ENCODE peak calls at places on chromosomes 12 and 14, in seven cellular contexts. E is psoas muscle, I is HCT116, S is brain microvascular endothelial cell, A is ovary, L is left ventricle myocardium inferior, Z is upper lobe of right lung. M is an unnamed sample. For H3K27me3, the result is how much of the 10 kb centered on the place peaks cover.

GRCh38 chr12:126397071-126397571 is 1331.9 kb downstream of the AACS start:
- DNase-seq in E (no peak), I (no peak), L (no peak), Z (no peak), S (no peak), A (no peak), M (no peak)

GRCh38 chr14:24057271-24057670 is 5.5 kb downstream of the CARMIL3 start:
- DNase-seq in L (no peak), A (no peak), S (no peak), I (no peak), E (no peak), Z (no peak), M (no peak)

GRCh38 chr14:88682495-88683114 is 110.1 kb downstream of the EML5 start:
- DNase-seq in E (no peak), Z (no peak), S (no peak), L (no peak), A (no peak), I (no peak), M (no peak)

GRCh38 chr12:120167529-120168095 is 26.9 kb downstream of the GCN1 start:
- DNase-seq in E (no peak), Z (no peak), A (no peak), S (no peak), L (no peak), I (no peak), M (no peak)

GRCh38 chr12:116656371-116656770 is 81.5 kb downstream of the SPRING1 start:
- DNase-seq in A (no peak), E (no peak), S (no peak), I (no peak), Z (no peak), L (no peak), M (no peak)

GRCh38 chr14:20789230-20789813 is 8.3 kb downstream of the RNASE6 start:
- DNase-seq in E (no peak), A (no peak), Z (no peak), S (no peak), I (no peak), L (no peak), M (no peak)

GRCh38 chr12:13347241-13348043 is 150.9 kb downstream of the EMP1 start:
- DNase-seq in A (no peak), I (peak), Z (no peak), S (peak), E (no peak), L (no peak), M (no peak)

GRCh38 chr14:59438148-59438766 is 26.9 kb downstream of the GPR135 start:
- DNase-seq in L (no peak), E (no peak), Z (no peak), A (no peak), S (peak), I (no peak), M (no peak)

GRCh38 chr14:105388976-105389375 is 9.4 kb upstream of the TEX22 start:
- DNase-seq in S (no peak), Z (no peak), E (peak), L (no peak), I (no peak), A (peak), M (no peak)

GRCh38 chr12:79689041-79689476 is 1.7 kb downstream of the PAWR start:
- DNase-seq in I (no peak), Z (no peak), S (no peak), E (no peak), A (no peak), L (no peak), M (no peak)

GRCh38 chr12:79374543-79374942 is 316.2 kb downstream of the PAWR start:
- DNase-seq in S (no peak), A (no peak), Z (no peak), L (no peak), I (no peak), E (no peak), M (no peak)

GRCh38 chr12:49972641-49973360 is at the start of gene AQP6:
- DNase-seq in E (no peak), I (no peak), L (no peak), Z (peak), S (no peak), A (no peak), M (no peak)

GRCh38 chr12:131087302-131087818 is 133.7 kb downstream of the ADGRD1 start:
- DNase-seq in I (no peak), E (no peak), Z (peak), L (no peak), A (peak), S (no peak), M (peak)

GRCh38 chr12:1131811-1132224 is 140.8 kb downstream of the ERC1 start:
- DNase-seq in E (no peak), Z (no peak), L (no peak), I (no peak), A (no peak), S (no peak), M (no peak)

GRCh38 chr12:109648446-109648980 is 65.1 kb upstream of the FAM222A start:
- DNase-seq in S (no peak), L (no peak), A (no peak), I (no peak), E (no peak), Z (no peak), M (no peak)
- H3K27me3 ChIP-seq in S (under half), L (under half), A (under half), I (under half), E (under half), Z (under half), M (under half)

DNA sequence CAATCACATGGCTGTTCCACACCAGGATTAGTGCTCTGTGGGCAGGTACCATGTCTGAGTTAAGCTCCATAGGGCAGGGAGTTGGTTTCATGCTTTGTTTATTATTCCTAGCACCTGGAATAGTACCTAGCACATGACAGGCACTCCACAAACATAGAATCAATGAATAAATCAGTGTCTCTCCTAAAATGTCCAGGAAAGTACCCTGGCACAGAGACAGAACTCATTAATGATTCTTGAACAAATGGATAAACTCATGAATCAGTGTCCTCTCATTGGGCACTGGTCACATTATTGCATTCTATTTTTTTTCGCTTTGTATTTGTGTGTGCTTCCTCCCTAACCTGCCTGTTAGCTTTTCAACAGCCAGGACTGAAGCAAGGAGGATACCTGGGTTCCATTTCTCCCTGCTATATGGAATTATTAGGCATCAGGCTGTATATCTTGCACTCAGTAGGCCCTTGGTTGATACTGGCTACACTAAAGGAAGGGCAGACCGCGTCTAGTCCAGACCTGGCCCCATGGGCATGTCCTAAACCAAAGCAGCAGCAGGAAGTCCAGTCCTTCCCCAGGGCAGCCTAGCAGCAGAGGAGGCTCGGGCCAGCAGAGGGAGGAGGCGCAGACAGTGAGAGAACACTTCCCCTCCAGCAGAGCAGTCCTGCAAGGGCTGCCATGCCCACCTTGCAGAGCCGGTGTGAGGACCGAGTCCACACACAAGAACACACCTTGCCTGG is 18.4 kb downstream of the HDAC7 start:
- DNase-seq in Z (no peak), L (peak), S (no peak), I (no peak), A (no peak), E (no peak), M (no peak)
- H3K27ac ChIP-seq in Z (peak), L (peak), S (no peak), I (no peak), A (no peak), E (peak), M (peak)

GRCh38 chr12:45049912-45050318 is 984 bp downstream of the DBX2 start:
- DNase-seq in Z (no peak), L (no peak), S (no peak), I (no peak), E (peak), A (no peak), M (no peak)

GRCh38 chr12:45051490-45052105 is 699 bp upstream of the DBX2 start:
- DNase-seq in L (no peak), Z (no peak), I (no peak), E (no peak), S (no peak), A (no peak), M (no peak)

GRCh38 chr12:45050331-45050750 is 558 bp downstream of the DBX2 start:
- DNase-seq in S (no peak), I (no peak), L (no peak), E (peak), Z (no peak), A (no peak), M (no peak)

DNA sequence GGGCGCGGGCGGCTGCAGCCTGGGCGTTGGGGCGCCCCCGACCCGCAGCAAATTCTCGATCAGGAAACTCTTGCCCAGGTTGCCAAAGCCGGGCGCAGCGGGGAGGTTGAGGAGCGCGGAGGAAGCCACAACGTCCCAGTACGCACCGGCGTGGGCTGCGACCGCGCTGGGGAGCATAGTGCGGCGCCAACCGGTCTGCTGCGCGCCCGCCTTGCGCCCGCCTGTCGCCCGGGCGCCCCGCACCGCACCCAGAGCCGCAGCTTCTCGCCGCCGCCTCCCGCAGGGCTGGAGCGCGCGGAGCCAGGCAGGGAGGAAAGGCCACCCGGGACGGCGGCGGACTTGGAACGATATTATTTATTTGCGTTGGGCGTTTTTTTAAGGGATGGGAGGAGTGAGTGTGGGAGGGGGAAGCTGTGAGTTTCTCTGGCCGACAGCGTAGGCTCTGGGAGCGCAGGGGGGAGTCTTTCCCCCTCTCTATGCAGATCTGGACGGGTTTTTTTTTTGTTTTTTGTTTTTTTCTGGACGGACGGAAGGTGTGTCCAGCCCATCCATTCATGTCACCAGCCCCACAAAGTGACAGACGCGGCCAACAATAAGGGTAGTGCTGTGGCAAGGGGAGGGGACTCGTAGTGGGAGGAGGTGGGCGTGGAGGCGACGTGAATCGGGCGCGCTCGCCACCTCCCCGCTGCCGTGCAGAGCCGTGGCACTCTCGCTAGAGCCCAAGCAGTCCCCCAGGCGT is at the start of gene DBX2:
- DNase-seq in S (no peak), L (no peak), Z (no peak), A (no peak), I (no peak), E (peak), M (no peak)
- H3K4me3 ChIP-seq in S (peak), L (peak), Z (peak), A (no peak), I (no peak), E (peak), M (peak)

DNA sequence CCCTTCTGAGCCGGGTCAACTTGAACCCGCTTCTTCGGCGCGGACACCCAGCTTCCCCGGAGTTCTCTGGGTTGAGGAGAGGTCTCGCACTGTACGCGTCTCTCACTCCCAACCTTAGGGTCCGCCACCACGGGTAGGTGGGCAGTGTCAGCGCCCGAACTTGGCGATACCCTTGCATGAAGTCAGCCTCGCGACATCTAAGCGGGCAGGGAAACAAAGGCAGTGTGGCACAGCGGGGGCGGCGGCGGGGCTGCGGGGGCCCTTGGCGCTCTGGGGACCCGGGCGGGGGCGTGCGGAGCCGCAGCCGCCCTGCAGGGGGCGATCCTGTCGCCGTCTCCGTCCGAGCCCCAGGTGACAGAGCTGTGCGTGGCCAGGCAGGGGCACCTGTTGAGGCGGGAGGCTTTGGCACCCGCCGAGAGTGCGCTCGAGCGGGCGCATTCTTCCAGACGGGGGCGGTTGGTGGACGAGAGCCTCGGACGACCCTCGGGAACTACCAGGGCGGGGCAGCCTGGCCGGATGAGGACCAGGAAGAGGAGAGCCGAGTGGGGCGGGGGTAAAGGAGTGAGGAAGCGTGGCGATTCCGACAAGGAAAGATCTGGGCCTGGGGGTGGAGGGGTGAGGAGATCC is 1.1 kb downstream of the GALNT16 start:
- DNase-seq in Z (no peak), A (no peak), S (no peak), I (no peak), L (peak), E (peak), M (no peak)
- H3K27me3 ChIP-seq in Z (under half), A (under half), S (under half), I (under half), L (under half), E (under half), M (under half)

GRCh38 chr14:70642313-70643235 is 858 bp downstream of the TTC9 start:
- DNase-seq in S (no peak), L (no peak), Z (peak), I (no peak), E (no peak), A (no peak), M (no peak)
- H3K27ac ChIP-seq in S (no peak), L (peak), Z (peak), I (no peak), E (no peak), A (no peak), M (no peak)

GRCh38 chr14:95489163-95489887 is 27.1 kb downstream of the SYNE3 start:
- DNase-seq in E (no peak), A (no peak), I (no peak), Z (no peak), S (no peak), L (no peak), M (no peak)

GRCh38 chr14:95486875-95487668 is 29.4 kb downstream of the SYNE3 start:
- DNase-seq in Z (no peak), I (no peak), L (no peak), A (no peak), E (no peak), S (no peak), M (no peak)

GRCh38 chr14:95488376-95489162 is 27.9 kb downstream of the SYNE3 start:
- DNase-seq in A (no peak), Z (no peak), E (peak), S (no peak), I (no peak), L (peak), M (no peak)

GRCh38 chr14:95485222-95485819 is 31.1 kb downstream of the SYNE3 start:
- DNase-seq in I (no peak), A (no peak), Z (no peak), L (no peak), S (no peak), E (no peak), M (no peak)

DNA sequence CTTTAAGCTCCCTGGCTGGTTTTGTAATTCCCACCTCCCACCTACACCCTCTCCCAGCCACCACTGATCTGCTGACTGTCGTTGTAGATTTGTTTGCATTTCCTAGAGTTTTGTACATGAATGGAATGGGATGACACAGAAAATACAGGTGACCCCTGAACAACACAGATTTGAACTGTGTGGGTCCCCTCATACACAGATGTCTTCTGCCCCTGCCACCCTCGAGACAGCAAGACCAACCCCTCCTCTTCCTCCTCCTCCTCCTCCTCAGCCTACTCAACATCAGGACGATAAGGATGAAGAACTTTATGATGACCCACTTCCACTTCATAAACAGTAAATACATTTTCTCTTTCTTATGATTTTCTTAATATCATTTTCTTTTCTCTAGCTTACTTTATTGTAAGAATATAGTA is 28.8 kb downstream of the SYNE3 start:
- DNase-seq in A (no peak), Z (no peak), S (no peak), L (no peak), I (no peak), E (no peak), M (no peak)
- H3K4me3 ChIP-seq in A (no peak), Z (no peak), S (no peak), L (no peak), I (no peak), E (no peak), M (no peak)

DNA sequence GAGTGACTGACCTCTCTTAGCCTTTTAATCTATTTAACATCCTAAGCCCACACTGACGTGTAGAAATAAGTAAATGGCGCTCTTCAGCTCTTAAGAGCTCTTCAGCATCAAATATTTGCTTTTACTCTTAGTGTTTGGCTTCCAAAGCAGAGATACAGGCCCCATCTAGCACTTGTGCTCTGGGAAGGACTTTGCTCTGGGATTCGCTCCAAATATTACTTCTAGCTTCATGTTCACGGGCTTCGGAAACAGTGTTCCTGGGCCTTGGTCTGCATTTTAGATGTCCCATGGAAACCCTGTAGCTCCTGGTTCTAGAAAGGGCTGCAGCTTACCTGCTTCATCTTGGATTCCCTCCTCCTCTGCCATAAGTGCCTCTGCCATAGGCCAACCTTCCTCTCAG is 2.7 kb upstream of the NKX2-8 start:
- DNase-seq in S (no peak), E (no peak), I (no peak), A (no peak), Z (no peak), L (no peak), M (no peak)
- H3K27me3 ChIP-seq in S (half or more), E (under half), I (under half), A (under half), Z (half or more), L (half or more), M (under half)

DNA sequence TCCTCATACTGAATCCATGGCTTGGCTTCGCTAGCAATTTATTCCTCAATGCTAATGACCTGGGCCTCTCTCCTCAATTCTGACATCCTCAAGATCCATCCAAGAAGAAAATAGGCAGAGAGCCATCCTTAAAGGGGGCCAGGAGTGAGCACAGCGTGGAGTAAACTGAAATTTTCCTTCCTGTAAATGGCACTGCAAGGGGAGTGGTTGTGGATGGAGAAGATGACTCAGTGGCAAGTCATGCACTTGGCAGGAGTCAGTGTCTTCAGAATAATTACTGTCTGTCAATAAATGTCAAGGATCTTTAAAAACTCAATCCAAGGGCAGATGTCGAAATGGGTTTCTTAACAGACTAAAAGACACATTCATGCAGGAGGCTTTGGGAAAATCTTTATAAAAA is 88.0 kb upstream of the TMEM132C start:
- DNase-seq in A (no peak), Z (no peak), L (no peak), S (no peak), I (no peak), E (no peak), M (no peak)
- H3K27ac ChIP-seq in A (no peak), Z (no peak), L (no peak), S (no peak), I (no peak), E (no peak), M (no peak)

DNA sequence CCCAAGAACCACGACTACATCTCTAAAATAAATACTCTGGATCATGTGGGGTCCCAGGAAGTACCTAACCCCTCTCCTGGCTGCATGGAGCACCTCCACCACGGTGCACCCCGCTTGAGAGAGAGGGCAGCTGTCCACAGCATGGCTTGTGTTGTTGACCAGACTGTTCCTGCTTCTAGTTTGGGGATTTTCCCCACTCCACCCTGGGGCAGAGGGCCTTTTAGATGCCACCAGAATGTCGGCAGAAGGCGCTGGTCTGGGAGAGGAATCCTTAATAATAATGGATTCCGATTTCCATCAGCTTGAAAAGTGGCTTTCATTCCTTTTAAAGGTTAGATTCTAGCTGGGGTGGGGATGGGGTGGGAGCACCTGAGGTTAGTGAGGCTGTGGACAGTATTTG is 1.7 kb downstream of the ESRRB start:
- DNase-seq in L (no peak), E (no peak), S (no peak), A (no peak), Z (no peak), I (no peak), M (no peak)
- H3K4me3 ChIP-seq in L (peak), E (peak), S (no peak), A (no peak), Z (no peak), I (no peak), M (no peak)

M was measured in ascending aorta.